ENCODE peak calls at places on chromosomes 6 and 20, in seven cellular contexts. N, B, G, I, Z, M and S are unnamed samples.

GRCh38 chr6:107493158-107494057 is 3.5 kb downstream of the SOBP start:
- DNase-seq in I (peak; percentile 31), N (no peak), B (no peak), M (no peak), G (no peak), Z (peak; percentile 85), S (no peak)

GRCh38 chr6:26311385-26312095 is 53.5 kb upstream of the BTN3A2 start:
- DNase-seq in M (peak; percentile 79), B (no peak), G (peak; percentile 67), N (no peak), I (peak; percentile 74), Z (peak; percentile 50), S (no peak)

GRCh38 chr20:16970751-16971150 is 222.6 kb downstream of the OTOR start:
- DNase-seq in I (no peak), Z (no peak), B (no peak), M (no peak), G (no peak), N (no peak), S (no peak)

GRCh38 chr6:108441141-108441540 is 119.6 kb upstream of the FOXO3 start:
- DNase-seq in G (no peak), M (no peak), I (no peak), B (no peak), Z (no peak), N (no peak), S (no peak)

GRCh38 chr20:31675828-31676533 is 38.3 kb downstream of the COX4I2 start:
- DNase-seq in B (no peak), M (no peak), G (peak; percentile 40), I (peak; percentile 52), Z (no peak), N (no peak), S (no peak)

GRCh38 chr6:87436435-87436834 is 28.7 kb downstream of the CFAP206 start:
- DNase-seq in B (no peak), N (no peak), Z (peak; percentile 89), M (peak; percentile 35), G (peak; percentile 45), I (peak; percentile 61), S (no peak)

GRCh38 chr6:84151669-84152068 is 75.8 kb downstream of the CEP162 start:
- DNase-seq in Z (no peak), G (no peak), B (no peak), I (no peak), M (no peak), N (no peak), S (no peak)

GRCh38 chr20:34871966-34872603 is 571 bp downstream of the GGT7 start:
- DNase-seq in I (no peak), G (no peak), N (no peak), Z (no peak), M (no peak), B (no peak), S (no peak)

GRCh38 chr6:151285121-151285520 is 45.4 kb downstream of the AKAP12 start:
- DNase-seq in B (no peak), N (no peak), Z (no peak), G (no peak), I (peak; percentile 80), M (no peak), S (no peak)

GRCh38 chr6:130259140-130259539 is 36.4 kb upstream of the SAMD3 start:
- DNase-seq in G (no peak), I (no peak), M (no peak), B (no peak), N (no peak), Z (no peak), S (no peak)

GRCh38 chr6:10413850-10414765 is 766 bp downstream of the TFAP2A start:
- DNase-seq in G (no peak), Z (peak; percentile 78), N (no peak), B (no peak), M (peak; percentile 63), I (no peak), S (no peak)

GRCh38 chr20:5749512-5750490 is at the start of gene SHLD1:
- DNase-seq in N (peak; percentile 87), B (peak; percentile 82), I (peak; percentile 86), G (peak; percentile 84), M (peak; percentile 62), Z (peak; percentile 89), S (peak; percentile 90)

GRCh38 chr6:137512768-137513605 is 18.8 kb upstream of the OLIG3 start:
- DNase-seq in I (no peak), B (no peak), N (no peak), M (no peak), Z (peak; percentile 75), G (no peak), S (no peak)

GRCh38 chr6:156449128-156449527 is 328.1 kb upstream of the ARID1B start:
- DNase-seq in B (no peak), M (no peak), G (no peak), Z (no peak), I (no peak), N (no peak), S (no peak)

GRCh38 chr6:68559716-68560115 is 75.4 kb upstream of the ADGRB3 start:
- DNase-seq in M (no peak), N (no peak), I (peak; percentile 24), B (no peak), Z (peak; percentile 48), G (no peak), S (no peak)

GRCh38 chr6:36349240-36349639 is 12.6 kb upstream of the BNIP5 start:
- DNase-seq in B (no peak), N (no peak), G (peak; percentile 84), Z (no peak), I (peak; percentile 24), M (no peak), S (no peak)

GRCh38 chr6:136647363-136647763 is 97.1 kb upstream of the MAP7 start:
- DNase-seq in M (no peak), B (no peak), N (no peak), G (no peak), I (peak; percentile 96), Z (no peak), S (no peak)

GRCh38 chr6:105794263-105794662 is 291.9 kb upstream of the PRDM1 start:
- DNase-seq in I (no peak), N (peak; percentile 80), M (peak; percentile 93), B (peak; percentile 40), Z (peak; percentile 32), G (peak; percentile 63), S (no peak)

DNA sequence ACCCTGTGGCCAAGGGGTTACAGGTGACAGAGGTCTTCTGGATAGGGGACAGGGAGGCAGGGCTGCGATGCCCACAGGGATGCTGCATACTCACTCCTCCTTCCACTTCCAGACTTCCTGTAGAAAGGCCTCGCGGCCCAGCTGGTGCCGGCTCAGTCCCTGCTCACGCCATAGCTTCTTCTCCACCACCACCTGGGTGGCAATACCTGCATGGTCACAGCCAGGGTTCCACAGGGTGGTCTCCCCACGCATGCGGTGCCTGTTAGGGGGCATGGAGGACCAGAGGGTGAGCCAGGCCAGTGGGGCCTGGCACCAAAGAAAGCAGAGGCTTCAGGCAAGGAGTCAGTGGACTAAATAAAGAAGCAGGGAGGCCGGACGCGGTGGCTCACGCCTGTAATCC is 8.3 kb upstream of the VWA7 start:
- DNase-seq in Z (no peak), I (no peak), N (no peak), G (no peak), M (no peak), B (no peak), S (no peak)
- H3K36me3 ChIP-seq in Z (peaks cover 4% of the 10 kb centered on the region), I (peaks cover 24% of the 10 kb centered on the region), N (peaks cover 54% of the 10 kb centered on the region), G (no peaks in the 10 kb centered on the region), M (peaks cover 26% of the 10 kb centered on the region), B (peaks cover 54% of the 10 kb centered on the region), S (no peaks in the 10 kb centered on the region)

GRCh38 chr6:85455627-85456026 is 5.7 kb downstream of the NT5E start:
- DNase-seq in N (no peak), Z (no peak), M (no peak), G (no peak), B (no peak), I (no peak), S (no peak)
- H3K4me1 ChIP-seq in N (peaks cover 10% of the 10 kb centered on the region), Z (no peaks in the 10 kb centered on the region), M (peaks cover 87% of the 10 kb centered on the region), G (peaks cover 7% of the 10 kb centered on the region), B (peaks cover 28% of the 10 kb centered on the region), I (peaks cover 35% of the 10 kb centered on the region), S (peaks cover 16% of the 10 kb centered on the region)

GRCh38 chr20:15241696-15242095 is 904.3 kb upstream of the FLRT3 start:
- DNase-seq in B (no peak), I (peak; percentile 43), G (no peak), N (no peak), Z (no peak), M (no peak), S (no peak)

GRCh38 chr20:15236812-15237211 is 899.4 kb upstream of the FLRT3 start:
- DNase-seq in G (peak; percentile 32), N (no peak), B (no peak), M (peak; percentile 38), I (peak; percentile 23), Z (peak; percentile 70), S (no peak)

GRCh38 chr20:15239542-15240206 is 902.3 kb upstream of the FLRT3 start:
- DNase-seq in M (no peak), I (no peak), N (no peak), G (no peak), Z (no peak), B (no peak), S (no peak)

GRCh38 chr20:15242773-15243172 is 905.4 kb upstream of the FLRT3 start:
- DNase-seq in I (no peak), G (no peak), N (no peak), B (no peak), M (no peak), Z (no peak), S (no peak)

GRCh38 chr20:15240801-15241200 is 903.4 kb upstream of the FLRT3 start:
- DNase-seq in Z (no peak), I (peak; percentile 40), B (no peak), G (no peak), N (no peak), M (no peak), S (no peak)
- H3K27ac ChIP-seq in Z (no peak overlapping the region), I (no peak overlapping the region), B (no peak overlapping the region), G (no peak overlapping the region), N (no peak overlapping the region), M (no peak overlapping the region), S (no peak overlapping the region)

DNA sequence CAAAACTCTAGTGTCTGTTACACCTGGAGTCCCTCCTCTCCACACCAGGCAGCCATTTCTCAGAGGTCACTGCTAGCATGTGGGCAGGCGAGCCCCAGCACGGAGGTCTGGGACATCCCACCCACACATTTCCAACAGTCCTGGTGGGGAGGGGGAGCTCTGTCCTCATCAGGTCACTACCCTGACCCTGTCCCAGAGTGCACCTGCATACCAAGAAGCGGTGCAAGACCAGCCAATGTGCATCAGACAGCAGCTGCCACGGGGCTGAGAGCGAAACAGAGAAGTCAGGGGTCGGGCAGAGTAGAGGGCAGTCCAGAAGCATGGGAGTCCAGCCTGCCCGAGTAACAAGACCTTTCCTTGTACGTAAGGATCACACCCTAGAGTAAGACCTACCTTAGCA is 71.1 kb downstream of the TAF4 start:
- DNase-seq in G (no peak), I (no peak), M (no peak), B (no peak), Z (no peak), N (no peak), S (no peak)
- H3K36me3 ChIP-seq in G (peaks cover 11% of the 10 kb centered on the region), I (peaks cover 13% of the 10 kb centered on the region), M (peaks cover 23% of the 10 kb centered on the region), B (peaks cover 97% of the 10 kb centered on the region), Z (peaks cover 22% of the 10 kb centered on the region), N (peaks cover 77% of the 10 kb centered on the region), S (no peaks in the 10 kb centered on the region)

GRCh38 chr6:141401851-141402250 is 730.9 kb upstream of the GJE1 start:
- DNase-seq in B (no peak), G (no peak), I (no peak), M (no peak), N (no peak), Z (no peak), S (no peak)
- H3K4me1 ChIP-seq in B (peaks cover 14% of the 10 kb centered on the region), G (no peaks in the 10 kb centered on the region), I (no peaks in the 10 kb centered on the region), M (no peaks in the 10 kb centered on the region), N (peaks cover 16% of the 10 kb centered on the region), Z (no peaks in the 10 kb centered on the region), S (peaks cover 5% of the 10 kb centered on the region)